ENCODE peak calls at places on chromosomes 7 and 10, in ten cellular contexts. N, Y, T, L, R, A, P, C, B and M are unnamed samples.

GRCh38 chr7:93178213-93178612 is 30.0 kb upstream of the SAMD9L start:
- DNase-seq in B (no peak), P (no peak), A (no peak), C (no peak), T (no peak), Y (no peak), R (peak), N (no peak), L (no peak), M (peak)

GRCh38 chr7:112788778-112789343 is 1.3 kb downstream of the TMEM168 start:
- DNase-seq in N (no peak), B (no peak), T (no peak), R (no peak), C (no peak), A (no peak), L (no peak), P (no peak), Y (no peak), M (no peak)

GRCh38 chr7:15889501-15889900 is 203.0 kb upstream of the MEOX2 start:
- DNase-seq in P (peak), C (peak), T (peak), R (peak), B (peak), L (no peak), Y (peak), N (no peak), A (no peak), M (peak)

GRCh38 chr7:91239171-91239604 is 25.0 kb upstream of the FZD1 start:
- DNase-seq in B (peak), A (no peak), P (no peak), C (peak), L (no peak), R (peak), N (no peak), T (peak), Y (no peak), M (peak)

GRCh38 chr7:79090543-79090942 is 362.9 kb downstream of the MAGI2 start:
- DNase-seq in T (no peak), L (no peak), N (no peak), A (no peak), C (no peak), Y (no peak), B (no peak), R (peak), P (no peak), M (peak)

GRCh38 chr7:34382166-34382893 is 275.7 kb upstream of the NPSR1 start:
- DNase-seq in P (no peak), C (no peak), R (no peak), L (no peak), A (no peak), B (no peak), N (no peak), Y (no peak), T (no peak), M (no peak)

GRCh38 chr10:93437946-93438795 is 44.0 kb downstream of the MYOF start:
- DNase-seq in B (peak), N (peak), C (peak), Y (no peak), T (no peak), L (no peak), A (no peak), P (no peak), R (no peak), M (peak)

GRCh38 chr10:137031-137430 is 1.8 kb downstream of the ZMYND11 start:
- DNase-seq in L (no peak), R (peak), B (peak), P (no peak), Y (no peak), N (no peak), T (no peak), A (peak), C (peak), M (peak)

GRCh38 chr7:98314469-98314868 is 33.0 kb downstream of the BRI3 start:
- DNase-seq in P (no peak), C (no peak), A (peak), L (no peak), R (no peak), N (no peak), T (no peak), B (no peak), Y (no peak), M (peak)

GRCh38 chr7:153396475-153396874 is 636.9 kb downstream of the ACTR3B start:
- DNase-seq in Y (no peak), L (no peak), P (no peak), T (no peak), N (no peak), A (no peak), C (no peak), R (no peak), B (no peak), M (no peak)

GRCh38 chr10:132540456-132540855 is 2.9 kb downstream of the INPP5A start:
- DNase-seq in C (peak), P (no peak), A (no peak), Y (peak), T (no peak), R (peak), N (no peak), L (peak), B (no peak), M (peak)

GRCh38 chr10:92290076-92290836 is 622 bp downstream of the CPEB3 start:
- DNase-seq in N (peak), C (peak), B (no peak), T (peak), L (peak), R (peak), P (peak), Y (peak), A (peak), M (peak)

GRCh38 chr10:58582045-58582444 is 69.4 kb downstream of the BICC1 start:
- DNase-seq in N (no peak), A (no peak), C (no peak), L (no peak), T (no peak), B (no peak), R (no peak), Y (no peak), P (no peak), M (no peak)

GRCh38 chr10:114167985-114168384 is 6.0 kb downstream of the CCDC186 start:
- DNase-seq in L (no peak), R (no peak), N (no peak), B (no peak), P (no peak), C (no peak), T (no peak), Y (no peak), A (no peak), M (no peak)

GRCh38 chr10:118958984-118959916 is 70.3 kb upstream of the NANOS1 start:
- DNase-seq in C (peak), L (peak), P (peak), B (no peak), T (peak), A (no peak), R (peak), Y (peak), N (peak), M (peak)

GRCh38 chr7:41045556-41046123 is 657.2 kb downstream of the INHBA start:
- DNase-seq in A (peak), P (no peak), R (peak), C (no peak), N (no peak), Y (no peak), T (no peak), B (no peak), L (no peak), M (peak)
- TF ChIP-seq CTCF in A (no peak), P (peak), R (peak), C (no peak), N (no peak), Y (no peak), T (no peak), B (no peak), L (no peak), M (peak)

DNA sequence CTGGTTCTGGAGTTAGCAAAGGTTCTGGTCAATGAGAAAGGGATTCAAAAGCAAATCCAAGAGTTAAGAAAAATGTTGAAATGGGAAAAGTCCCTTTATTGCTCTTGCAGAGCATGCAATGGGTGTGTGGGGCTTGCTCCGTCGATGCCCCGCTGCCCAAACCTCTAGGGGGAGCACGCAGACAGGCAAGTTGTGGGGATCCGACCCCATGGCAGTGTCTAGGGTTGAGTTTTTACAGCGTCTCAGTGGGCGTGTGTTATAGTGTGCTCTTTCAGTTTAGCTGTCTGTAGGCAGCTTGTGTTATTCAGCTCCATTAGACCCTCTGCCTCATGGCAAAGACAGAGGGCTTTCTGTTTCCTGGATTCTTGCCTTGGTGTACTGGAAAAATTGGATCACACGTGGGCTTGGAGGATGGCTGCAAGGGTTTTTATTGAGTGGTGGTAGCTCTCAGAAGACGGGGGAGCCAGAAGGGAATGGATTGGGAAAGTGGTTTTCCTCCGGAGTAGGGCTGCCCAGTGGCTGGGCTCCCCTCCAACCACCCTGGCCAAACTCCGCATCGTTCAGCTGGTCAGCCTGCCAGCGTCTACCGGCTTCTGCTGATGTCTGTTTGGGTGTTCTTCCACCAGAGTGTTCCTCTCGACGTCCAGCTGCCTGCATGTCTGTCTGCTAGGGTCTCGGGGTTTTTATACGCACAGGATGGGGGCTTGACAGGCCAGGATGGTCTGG is 102.3 kb upstream of the PLXDC2 start:
- DNase-seq in A (no peak), B (no peak), Y (no peak), N (no peak), R (no peak), P (no peak), T (no peak), L (peak), C (no peak), M (no peak)
- TF ChIP-seq CTCF in A (no peak), B (no peak), Y (no peak), N (no peak), R (no peak), P (peak), T (no peak), L (no peak), C (no peak), M (no peak)

GRCh38 chr10:42875388-42875755 is 92.8 kb downstream of the BMS1 start:
- DNase-seq in N (no peak), C (no peak), R (no peak), A (no peak), P (no peak), Y (no peak), B (no peak), L (no peak), T (no peak), M (no peak)
- TF ChIP-seq CTCF in N (no peak), C (no peak), R (no peak), A (no peak), P (no peak), Y (no peak), B (no peak), L (no peak), T (no peak), M (no peak)

GRCh38 chr10:125038637-125039036 is 96.7 kb downstream of the ZRANB1 start:
- DNase-seq in Y (peak), C (no peak), T (peak), L (peak), A (no peak), B (no peak), R (peak), N (peak), P (peak), M (peak)
- TF ChIP-seq CTCF in Y (peak), C (peak), T (no peak), L (peak), A (no peak), B (no peak), R (peak), N (no peak), P (peak), M (peak)